ENCODE peak calls at places on chromosomes 6 and 20, in six cellular contexts. T is BE2C, O is cardiac fibroblast, Y is GM23338, E is mammary epithelial cell, D is lower lobe of right lung. Z is an unnamed sample.
A peak's percentile ranks its signal among the peaks of the same experiment; 100 is the strongest.

GRCh38 chr6:145583753-145584152 is 151.6 kb downstream of the EPM2A start:
- DNase-seq in E (no peak), T (no peak), D (no peak), Y (no peak), O (no peak), Z (no peak)

GRCh38 chr6:1599469-1599868 is 10.2 kb upstream of the FOXC1 start:
- DNase-seq in O (no peak), D (no peak), T (no peak), Y (no peak), E (no peak), Z (no peak)

GRCh38 chr6:107132330-107132954 is 17.1 kb upstream of the BEND3 start:
- DNase-seq in Y (peak; percentile 47), E (no peak), T (peak; percentile 64), O (peak; percentile 56), D (no peak), Z (peak; percentile 52)

GRCh38 chr20:24357169-24357568 is 112.3 kb upstream of the SYNDIG1 start:
- DNase-seq in Y (no peak), T (no peak), O (no peak), D (no peak), E (no peak), Z (no peak)

GRCh38 chr6:41538556-41539182 is 7.5 kb upstream of the FOXP4 start:
- DNase-seq in Y (no peak), O (peak; percentile 12), T (no peak), E (no peak), D (no peak), Z (peak; percentile 25)

GRCh38 chr20:24608926-24609667 is 139.7 kb downstream of the SYNDIG1 start:
- DNase-seq in Y (no peak), D (no peak), O (peak; percentile 8), T (no peak), E (peak; percentile 43), Z (peak; percentile 46)

GRCh38 chr6:36387440-36388303 is at the start of gene ETV7:
- DNase-seq in E (peak; percentile 35), T (no peak), Y (peak; percentile 74), D (peak; percentile 72), O (peak; percentile 26), Z (peak; percentile 17)

GRCh38 chr6:158408552-158409130 is 96.4 kb downstream of the TULP4 start:
- DNase-seq in T (peak; percentile 71), D (no peak), Y (no peak), O (peak; percentile 93), E (no peak), Z (peak; percentile 91)

GRCh38 chr6:71197770-71198169 is 90.8 kb upstream of the OGFRL1 start:
- DNase-seq in T (no peak), Y (no peak), D (no peak), E (peak; percentile 43), O (peak; percentile 45), Z (peak; percentile 27)

GRCh38 chr6:5942591-5942990 is 64.1 kb downstream of the NRN1 start:
- DNase-seq in D (no peak), O (no peak), E (peak; percentile 48), T (no peak), Y (no peak), Z (peak; percentile 13)

GRCh38 chr6:112408522-112408921 is 61.4 kb downstream of the RFPL4B start:
- DNase-seq in Y (peak; percentile 21), O (no peak), D (no peak), E (no peak), T (no peak), Z (no peak)

GRCh38 chr20:26276811-26277210 is 580.2 kb upstream of the ZNF337 start:
- DNase-seq in D (no peak), E (peak; percentile 0), O (peak; percentile 7), Y (peak; percentile 33), T (peak; percentile 70), Z (peak; percentile 1)

GRCh38 chr20:49185071-49185757 is 2.9 kb downstream of the STAU1 start:
- DNase-seq in O (no peak), D (no peak), T (no peak), E (no peak), Y (no peak), Z (no peak)

GRCh38 chr20:11379257-11380011 is 538.3 kb upstream of the BTBD3 start:
- DNase-seq in E (no peak), D (no peak), T (peak; percentile 53), O (peak; percentile 13), Y (peak; percentile 88), Z (no peak)

GRCh38 chr6:40419377-40419776 is 167.8 kb downstream of the LRFN2 start:
- DNase-seq in O (no peak), D (peak; percentile 6), Y (peak; percentile 41), E (peak; percentile 81), T (no peak), Z (peak; percentile 12)

GRCh38 chr20:39630215-39630614 is 668.1 kb downstream of the DHX35 start:
- DNase-seq in Y (no peak), E (no peak), O (no peak), T (peak; percentile 56), D (no peak), Z (no peak)

GRCh38 chr6:52540286-52540902 is 36.5 kb downstream of the TRAM2 start:
- DNase-seq in E (no peak), T (no peak), O (no peak), Y (no peak), D (no peak), Z (no peak)

GRCh38 chr6:150142304-150142656 is 564 bp upstream of the PPP1R14C start:
- DNase-seq in E (peak; percentile 92), D (peak; percentile 60), Y (peak; percentile 54), T (no peak), O (peak; percentile 43), Z (peak; percentile 30)

GRCh38 chr6:11129908-11130565 is 18.5 kb upstream of the ERVFRD-1 start:
- DNase-seq in D (no peak), T (no peak), E (no peak), O (no peak), Y (no peak), Z (no peak)

GRCh38 chr6:121504227-121504626 is 68.8 kb downstream of the GJA1 start:
- DNase-seq in D (no peak), T (no peak), O (peak; percentile 81), Y (no peak), E (peak; percentile 80), Z (peak; percentile 86)

GRCh38 chr6:154276810-154277577 is 79.6 kb downstream of the IPCEF1 start:
- DNase-seq in Y (peak; percentile 33), E (no peak), D (no peak), O (peak; percentile 67), T (no peak), Z (peak; percentile 67)
- H3K4me3 ChIP-seq in Y (no peak overlapping the region), E (peak overlapping the region; percentile 53), D (peak overlapping the region; percentile 12), O (no peak overlapping the region), T (peak overlapping the region; percentile 52), Z (no peak overlapping the region)

GRCh38 chr6:168562576-168563151 is 121.7 kb downstream of the SMOC2 start:
- DNase-seq in O (no peak), T (no peak), E (no peak), Y (no peak), D (no peak), Z (no peak)

GRCh38 chr6:168565112-168565511 is 124.1 kb downstream of the SMOC2 start:
- DNase-seq in E (no peak), D (no peak), Y (no peak), O (no peak), T (no peak), Z (no peak)

GRCh38 chr6:168559574-168560098 is 118.7 kb downstream of the SMOC2 start:
- DNase-seq in E (no peak), T (no peak), D (no peak), O (peak; percentile 68), Y (no peak), Z (peak; percentile 84)

GRCh38 chr6:168560126-168560525 is 119.1 kb downstream of the SMOC2 start:
- DNase-seq in D (no peak), E (no peak), Y (no peak), O (no peak), T (no peak), Z (peak; percentile 57)

DNA sequence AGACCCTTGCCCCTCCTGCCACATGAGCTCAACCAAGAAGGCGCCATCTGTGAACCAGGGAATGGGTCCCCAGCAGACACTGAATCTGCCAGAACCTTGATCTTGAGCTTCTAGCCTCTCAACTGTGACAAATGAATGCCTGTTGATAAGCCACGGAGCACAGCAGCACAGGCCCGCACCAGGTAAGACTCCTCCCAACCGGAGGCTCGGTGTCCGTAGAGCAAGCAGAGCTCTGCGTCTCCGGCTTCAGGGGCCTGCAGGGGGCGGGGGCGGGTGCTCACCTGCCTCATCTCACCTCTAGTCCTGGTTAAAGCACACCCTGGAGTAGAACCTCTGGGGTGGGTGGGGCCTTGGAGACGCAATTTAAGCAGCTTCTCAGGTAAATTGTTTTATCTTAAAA is 122.7 kb downstream of the SMOC2 start:
- DNase-seq in E (no peak), T (no peak), Y (peak; percentile 67), D (no peak), O (no peak), Z (no peak)
- TF ChIP-seq CTCF in E (no peak), T (no peak), Y (peak; percentile 31), D (no peak), O (no peak), Z (no peak)

DNA sequence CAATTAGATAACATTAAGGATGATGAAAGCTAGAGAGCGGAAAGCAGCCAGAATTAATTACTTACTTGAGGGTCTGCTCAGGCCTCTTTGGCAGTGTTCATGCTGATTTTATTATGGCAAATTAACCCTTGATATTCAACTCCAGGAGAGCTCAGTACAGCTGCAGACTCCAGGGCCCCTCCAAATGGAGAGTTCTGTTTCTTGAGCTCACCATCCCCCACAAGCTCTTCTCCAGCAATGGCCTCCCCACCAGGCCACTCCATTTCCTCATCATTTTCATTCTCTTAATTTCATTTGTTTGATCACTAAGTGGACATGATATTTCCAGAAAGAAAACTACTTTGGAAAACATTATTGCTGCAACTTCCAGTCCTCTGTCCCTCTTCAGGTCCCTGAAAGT is 513.3 kb upstream of the NOX3 start:
- DNase-seq in Y (no peak), E (no peak), O (no peak), D (no peak), T (peak; percentile 79), Z (no peak)
- H3K4me3 ChIP-seq in Y (no peak overlapping the region), E (no peak overlapping the region), O (no peak overlapping the region), D (no peak overlapping the region), T (no peak overlapping the region), Z (no peak overlapping the region)

GRCh38 chr6:109381007-109381746 is 1.1 kb downstream of the CD164 start:
- DNase-seq in O (no peak), E (peak; percentile 55), Y (peak; percentile 11), D (no peak), T (no peak), Z (peak; percentile 47)

GRCh38 chr6:109379706-109380105 is 2.6 kb downstream of the CD164 start:
- DNase-seq in D (no peak), T (no peak), Y (no peak), E (no peak), O (no peak), Z (peak; percentile 39)

GRCh38 chr6:109382576-109383437 is 540 bp upstream of the CD164 start:
- DNase-seq in D (peak; percentile 96), Y (peak; percentile 96), E (peak; percentile 93), T (peak; percentile 93), O (peak; percentile 97), Z (peak; percentile 96)

GRCh38 chr6:109381747-109382575 is at the start of gene CD164:
- DNase-seq in Y (peak; percentile 98), T (peak; percentile 94), O (peak; percentile 97), D (peak; percentile 94), E (peak; percentile 94), Z (peak; percentile 96)

DNA sequence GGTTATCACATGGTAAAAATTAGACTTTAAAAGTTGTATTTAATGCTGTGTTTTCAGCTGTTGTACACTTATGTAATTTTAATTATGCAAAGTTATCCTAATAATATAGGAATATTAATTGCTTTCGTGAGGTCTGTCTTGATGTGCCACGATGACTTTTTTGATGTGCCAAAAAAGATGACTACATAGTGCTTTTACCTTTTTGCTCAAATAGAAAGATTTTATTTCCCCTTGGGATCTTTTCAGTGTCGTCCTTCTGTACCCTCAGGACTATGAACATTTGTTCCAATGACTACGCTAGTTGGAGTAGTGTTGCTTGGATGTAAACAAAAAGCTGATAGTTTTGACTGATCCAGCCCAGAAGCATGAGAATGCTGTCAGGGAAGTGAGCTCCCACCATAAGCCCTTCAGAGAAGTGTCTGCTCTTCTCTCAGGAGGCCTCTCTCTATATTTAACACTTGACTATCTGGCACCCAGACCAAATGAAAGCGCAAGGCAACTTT is 1.2 kb upstream of the CD164 start:
- DNase-seq in Y (no peak), D (no peak), O (no peak), T (no peak), E (no peak), Z (no peak)
- TF ChIP-seq CTCF in Y (no peak), D (no peak), O (no peak), T (no peak), E (no peak), Z (no peak)